ENCODE peak calls at places on chromosome 20, in six cellular contexts. K is upper lobe of left lung, G is tibial artery, D is progenitor cell of endocrine pancreas, U is osteocyte, C is lung. A is an unnamed sample.
A peak's percentile ranks its signal among the peaks of the same experiment; 100 is the strongest.

GRCh38 chr20:22920898-22921297 is 114.2 kb upstream of the SSTR4 start:
- DNase-seq in D (no peak), G (no peak), U (no peak), K (no peak), C (no peak), A (no peak)

GRCh38 chr20:5191829-5192569 is 65.2 kb downstream of the CDS2 start:
- DNase-seq in C (no peak), K (peak; percentile 31), G (no peak), D (no peak), U (no peak), A (no peak)

GRCh38 chr20:431012-431904 is 23.2 kb downstream of the RBCK1 start:
- DNase-seq in K (peak; percentile 73), G (peak; percentile 71), D (peak; percentile 36), C (peak; percentile 58), U (no peak), A (no peak)

GRCh38 chr20:2385026-2385425 is 4.3 kb downstream of the TGM6 start:
- DNase-seq in D (no peak), K (no peak), U (no peak), G (no peak), C (no peak), A (no peak)

GRCh38 chr20:22098451-22098850 is 393.0 kb downstream of the PAX1 start:
- DNase-seq in C (no peak), G (no peak), D (no peak), U (no peak), K (no peak), A (no peak)

GRCh38 chr20:53077373-53078205 is 105.4 kb downstream of the TSHZ2 start:
- DNase-seq in K (no peak), D (no peak), U (no peak), G (no peak), C (no peak), A (no peak)

GRCh38 chr20:52105573-52106422 is 85.8 kb downstream of the ZFP64 start:
- DNase-seq in C (no peak), K (no peak), U (no peak), G (no peak), D (peak; percentile 38), A (no peak)

GRCh38 chr20:60653111-60653845 is 598.8 kb upstream of the CDH4 start:
- DNase-seq in G (no peak), K (no peak), D (no peak), C (no peak), U (no peak), A (no peak)

GRCh38 chr20:49913399-49914047 is 1.8 kb downstream of the SPATA2 start:
- DNase-seq in C (no peak), G (peak; percentile 23), U (no peak), D (no peak), K (no peak), A (no peak)

GRCh38 chr20:24746351-24746685 is 202.8 kb upstream of the CST7 start:
- DNase-seq in G (peak; percentile 65), C (peak; percentile 61), D (no peak), K (peak; percentile 56), U (peak; percentile 80), A (peak; percentile 66)

GRCh38 chr20:43934833-43935232 is 20.2 kb downstream of the TOX2 start:
- DNase-seq in D (no peak), U (no peak), C (no peak), G (no peak), K (no peak), A (no peak)

GRCh38 chr20:26163890-26164289 is 467.2 kb upstream of the ZNF337 start:
- DNase-seq in C (no peak), K (no peak), U (no peak), D (no peak), G (no peak), A (no peak)

GRCh38 chr20:40279390-40279789 is 409.6 kb downstream of the MAFB start:
- DNase-seq in K (peak; percentile 57), D (no peak), C (no peak), U (no peak), G (peak; percentile 72), A (no peak)

GRCh38 chr20:43560974-43561373 is 2.1 kb downstream of the SGK2 start:
- DNase-seq in G (no peak), C (no peak), U (no peak), D (no peak), K (no peak), A (no peak)

GRCh38 chr20:56018194-56018593 is 12.9 kb upstream of the CBLN4 start:
- DNase-seq in K (no peak), C (no peak), D (no peak), G (no peak), U (no peak), A (no peak)

GRCh38 chr20:39302312-39302711 is 340.2 kb downstream of the DHX35 start:
- DNase-seq in G (no peak), K (no peak), D (no peak), C (no peak), U (no peak), A (no peak)

GRCh38 chr20:53578492-53579222 is 15.0 kb downstream of the ZNF217 start:
- DNase-seq in U (peak; percentile 85), G (no peak), C (peak; percentile 63), K (peak; percentile 46), D (peak; percentile 27), A (no peak)

GRCh38 chr20:6700563-6701328 is 66.7 kb upstream of the BMP2 start:
- DNase-seq in U (no peak), D (no peak), G (peak; percentile 77), C (no peak), K (peak; percentile 57), A (no peak)

GRCh38 chr20:4813076-4813838 is 91.5 kb downstream of the PRND start:
- DNase-seq in D (no peak), G (peak; percentile 64), C (no peak), U (no peak), K (peak; percentile 55), A (no peak)

GRCh38 chr20:20211274-20211987 is 156.5 kb upstream of the INSM1 start:
- DNase-seq in D (no peak), U (no peak), K (no peak), C (no peak), G (no peak), A (no peak)

GRCh38 chr20:48940170-48940569 is 18.7 kb downstream of the ARFGEF2 start:
- DNase-seq in C (no peak), K (no peak), U (no peak), D (no peak), G (no peak), A (no peak)

GRCh38 chr20:35003211-35004031 is 47.8 kb downstream of the MYH7B start:
- DNase-seq in U (no peak), D (no peak), K (no peak), C (no peak), G (peak; percentile 53), A (no peak)

GRCh38 chr20:47427746-47428145 is 71.2 kb upstream of the ZMYND8 start:
- DNase-seq in K (no peak), D (no peak), G (no peak), U (no peak), C (no peak), A (no peak)

GRCh38 chr20:32975698-32976674 is 28.2 kb downstream of the SUN5 start:
- DNase-seq in D (no peak), C (no peak), U (peak; percentile 82), G (peak; percentile 27), K (no peak), A (peak; percentile 54)

GRCh38 chr20:3231116-3231515 is 7.9 kb downstream of the SLC4A11 start:
- DNase-seq in C (no peak), K (no peak), U (no peak), D (no peak), G (no peak), A (no peak)

GRCh38 chr20:42484335-42484734 is 705.4 kb downstream of the PTPRT start:
- DNase-seq in D (no peak), G (no peak), K (no peak), U (no peak), C (peak; percentile 33), A (no peak)

GRCh38 chr20:3660262-3661059 is 2.7 kb downstream of the GFRA4 start:
- DNase-seq in U (no peak), G (peak; percentile 54), D (no peak), C (no peak), K (peak; percentile 12), A (peak; percentile 69)

GRCh38 chr20:35292504-35293285 is 470 bp upstream of the FAM83C start:
- DNase-seq in U (no peak), C (no peak), G (no peak), K (no peak), D (no peak), A (no peak)

DNA sequence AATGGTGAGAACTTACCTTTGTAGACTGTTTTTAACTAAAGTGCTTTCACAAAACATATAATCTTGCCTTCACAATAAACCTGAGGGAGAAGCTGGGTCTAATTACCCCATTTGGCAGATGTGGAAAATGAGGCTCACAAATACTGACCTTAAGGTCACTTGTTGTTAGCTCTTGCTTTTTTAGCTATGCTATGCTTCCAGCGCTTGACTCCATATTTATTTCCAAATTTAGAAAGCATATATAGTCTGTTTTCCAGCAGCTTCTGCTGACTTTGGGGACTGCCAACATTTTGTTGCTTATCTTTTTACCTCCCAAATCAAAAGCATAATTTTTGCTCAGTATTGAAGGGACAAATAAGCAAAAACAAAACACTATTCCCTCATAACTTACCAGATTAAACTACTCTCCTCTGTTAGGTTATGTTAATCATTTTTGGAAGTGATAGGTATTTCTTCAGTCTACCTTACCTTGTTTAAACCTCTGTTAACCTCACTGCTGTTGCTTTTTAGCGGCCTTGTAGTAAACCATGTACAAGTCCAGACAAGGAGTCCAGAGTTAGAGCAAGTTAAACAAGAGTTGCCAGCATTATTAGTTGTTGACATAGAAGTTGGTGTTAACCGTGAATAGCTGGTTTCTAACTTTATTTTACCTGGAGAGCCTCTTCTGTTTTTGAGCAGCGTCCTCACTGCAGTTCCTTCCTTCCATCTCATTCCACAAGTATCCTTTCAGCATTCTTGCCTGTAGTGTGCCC is 4.9 kb upstream of the BTBD3 start:
- DNase-seq in U (no peak), D (no peak), G (no peak), K (no peak), C (no peak), A (no peak)
- TF ChIP-seq CTCF in U (no peak), D (no peak), G (no peak), K (no peak), C (no peak), A (peak; percentile 8)

GRCh38 chr20:63697357-63697867 is 960 bp downstream of the TNFRSF6B start:
- DNase-seq in K (no peak), D (no peak), U (no peak), C (no peak), G (peak; percentile 65), A (no peak)
- TF ChIP-seq CTCF in K (no peak), D (no peak), U (no peak), C (no peak), G (no peak), A (no peak)

GRCh38 chr20:58647162-58647813 is 3.8 kb upstream of the STX16 start:
- DNase-seq in K (no peak), G (no peak), U (peak; percentile 44), D (no peak), C (no peak), A (no peak)
- TF ChIP-seq CTCF in K (no peak), G (no peak), U (no peak), D (no peak), C (no peak), A (no peak)

DNA sequence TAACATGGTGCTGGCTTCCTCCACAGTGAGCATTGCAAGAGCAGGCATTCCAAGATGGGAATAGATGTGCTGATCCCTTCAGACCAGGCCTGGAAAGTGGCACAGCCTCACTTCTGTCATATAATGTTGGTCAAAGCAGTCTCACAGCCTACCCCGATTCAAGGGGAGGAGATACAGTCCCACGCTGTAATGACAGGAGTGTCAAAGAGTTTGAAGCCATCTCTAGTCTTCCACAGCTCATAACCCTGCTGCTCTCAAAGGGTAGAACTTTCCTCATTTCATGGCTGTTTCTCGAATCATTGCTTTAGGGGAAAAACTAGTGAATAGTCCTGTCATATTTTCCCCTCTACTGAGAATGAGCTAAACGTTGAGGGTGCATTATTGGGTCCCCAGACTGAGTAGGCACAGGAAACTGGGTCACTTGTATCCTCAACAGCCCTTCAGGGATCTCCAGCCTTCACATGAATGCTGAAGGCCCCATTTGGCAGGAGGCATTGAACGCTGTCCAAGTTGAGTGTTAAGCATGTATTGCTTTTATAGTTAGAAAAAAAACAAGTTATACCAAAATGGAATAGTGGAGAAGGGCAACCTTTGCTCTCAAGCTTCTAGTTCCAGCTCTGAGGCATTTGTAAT is 27.3 kb downstream of the DTD1 start:
- DNase-seq in C (no peak), G (no peak), D (no peak), K (peak; percentile 29), U (no peak), A (no peak)
- TF ChIP-seq CTCF in C (no peak), G (no peak), D (no peak), K (no peak), U (no peak), A (no peak)